ENCODE peak calls at places on chromosome 21, in five cellular contexts. K, N, X, V and Y are unnamed samples.

GRCh38 chr21:35575280-35575915 is 484.9 kb downstream of the SETD4 start:
- DNase-seq in K (no peak), N (no peak), X (no peak), V (peak; percentile 92), Y (no peak)

GRCh38 chr21:35333831-35334593 is 284.9 kb upstream of the RUNX1 start:
- DNase-seq in K (no peak), N (no peak), X (no peak), V (no peak), Y (no peak)

GRCh38 chr21:34222031-34222335 is 141.8 kb upstream of the KCNE2 start:
- DNase-seq in K (no peak), N (no peak), X (no peak), V (no peak), Y (no peak)

GRCh38 chr21:27681038-27681437 is 714.1 kb upstream of the ADAMTS5 start:
- DNase-seq in K (no peak), N (no peak), X (no peak), V (no peak), Y (no peak)

GRCh38 chr21:33313183-33313582 is 11.6 kb upstream of the IFNAR1 start:
- DNase-seq in K (no peak), N (no peak), X (no peak), V (no peak), Y (no peak)

GRCh38 chr21:17388226-17388625 is 124.6 kb upstream of the CXADR start:
- DNase-seq in K (no peak), N (no peak), X (peak; percentile 48), V (no peak), Y (no peak)

GRCh38 chr21:41477641-41478318 is 30.2 kb downstream of the TMPRSS2 start:
- DNase-seq in K (peak; percentile 73), N (no peak), X (peak; percentile 64), V (peak; percentile 44), Y (no peak)

GRCh38 chr21:41664881-41665765 is 101.7 kb downstream of the RIPK4 start:
- DNase-seq in K (no peak), N (peak; percentile 41), X (no peak), V (peak; percentile 48), Y (no peak)

GRCh38 chr21:39108291-39109162 is 74.7 kb downstream of the PSMG1 start:
- DNase-seq in K (no peak), N (no peak), X (no peak), V (no peak), Y (no peak)

GRCh38 chr21:34796518-34797201 is 127.9 kb downstream of the CLIC6 start:
- DNase-seq in K (no peak), N (no peak), X (peak; percentile 67), V (no peak), Y (no peak)

GRCh38 chr21:25329227-25329626 is 278.1 kb downstream of the MRPL39 start:
- DNase-seq in K (no peak), N (peak; percentile 85), X (no peak), V (peak; percentile 64), Y (no peak)

GRCh38 chr21:23475518-23476189 is 2131.6 kb downstream of the MRPL39 start:
- DNase-seq in K (no peak), N (no peak), X (no peak), V (no peak), Y (no peak)

GRCh38 chr21:26140185-26140584 is 30.4 kb downstream of the APP start:
- DNase-seq in K (no peak), N (peak; percentile 63), X (no peak), V (peak; percentile 97), Y (no peak)

GRCh38 chr21:34724131-34724856 is 55.5 kb downstream of the CLIC6 start:
- DNase-seq in K (no peak), N (no peak), X (no peak), V (no peak), Y (no peak)

GRCh38 chr21:44455524-44456206 is 355 bp downstream of the LRRC3 start:
- DNase-seq in K (peak; percentile 56), N (peak; percentile 45), X (peak; percentile 78), V (peak; percentile 2), Y (no peak)
- TF ChIP-seq CTCF in K (peak; percentile 28), N (peak; percentile 61), X (peak; percentile 37), V (peak; percentile 5), Y (no peak)

GRCh38 chr21:45386336-45386727 is 18.6 kb upstream of the COL18A1 start:
- DNase-seq in K (no peak), N (no peak), X (peak; percentile 41), V (no peak), Y (no peak)

GRCh38 chr21:45385549-45386050 is 19.4 kb upstream of the COL18A1 start:
- DNase-seq in K (no peak), N (no peak), X (no peak), V (no peak), Y (no peak)

GRCh38 chr21:45387506-45387905 is 17.5 kb upstream of the COL18A1 start:
- DNase-seq in K (no peak), N (no peak), X (no peak), V (no peak), Y (no peak)

GRCh38 chr21:45388011-45388521 is 16.9 kb upstream of the COL18A1 start:
- DNase-seq in K (no peak), N (no peak), X (peak; percentile 42), V (no peak), Y (no peak)

DNA sequence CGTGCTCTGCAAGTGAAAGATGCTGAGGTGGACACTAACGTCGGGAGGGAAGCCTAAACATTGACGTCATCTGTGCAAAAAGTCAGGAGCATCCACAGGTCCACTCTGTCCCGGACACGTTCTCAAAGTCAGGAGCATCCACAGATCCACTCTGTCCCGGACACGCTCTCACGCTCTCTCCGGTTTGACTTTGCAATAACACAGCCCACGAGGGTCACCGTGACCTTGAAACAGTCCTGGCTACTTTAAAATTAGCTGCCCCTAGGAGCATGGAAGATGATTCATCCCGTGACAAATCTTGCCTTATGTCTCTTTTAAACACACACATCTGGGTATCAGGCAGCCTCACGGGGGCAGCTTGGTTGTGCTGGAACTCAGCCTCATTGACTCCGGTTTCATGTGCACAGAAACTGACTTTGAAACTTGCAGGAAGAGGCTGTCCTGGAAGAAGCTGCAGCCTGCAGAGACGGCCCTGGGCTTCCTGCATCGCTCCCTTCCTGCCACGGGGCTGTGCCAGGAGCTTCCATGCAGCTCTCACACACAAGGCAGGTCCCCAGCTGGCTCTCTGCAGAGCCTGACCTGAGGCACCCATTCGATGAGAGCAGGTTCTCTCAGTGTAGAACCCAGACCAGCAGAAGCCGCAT is 18.1 kb upstream of the COL18A1 start:
- DNase-seq in K (no peak), N (no peak), X (peak; percentile 52), V (peak; percentile 94), Y (no peak)
- TF ChIP-seq CTCF in K (no peak), N (peak; percentile 14), X (no peak), V (peak; percentile 43), Y (no peak)

DNA sequence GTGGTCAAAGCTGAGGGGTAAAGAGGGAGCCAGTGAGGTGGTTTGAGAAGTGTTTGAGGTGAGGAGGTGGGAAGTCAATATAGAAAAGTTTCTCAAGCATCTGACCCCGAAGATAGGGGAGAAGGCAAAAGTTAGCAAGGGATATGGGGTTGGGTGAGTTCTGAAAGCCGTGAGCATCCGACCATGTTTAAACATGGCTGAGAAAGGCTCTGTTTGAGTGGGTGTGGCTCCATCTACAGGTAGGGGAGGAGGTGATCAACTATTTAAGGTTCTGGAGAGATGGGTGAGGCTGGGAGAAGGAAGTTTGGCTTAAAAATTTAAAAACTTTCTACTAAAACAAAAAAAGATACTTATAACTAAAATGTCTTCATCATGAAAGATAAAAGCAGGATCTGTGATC is 273.8 kb downstream of the KCNJ6 start:
- DNase-seq in K (peak; percentile 60), N (no peak), X (peak; percentile 81), V (no peak), Y (no peak)
- TF ChIP-seq CTCF in K (peak; percentile 81), N (no peak), X (peak; percentile 84), V (peak; percentile 10), Y (no peak)

DNA sequence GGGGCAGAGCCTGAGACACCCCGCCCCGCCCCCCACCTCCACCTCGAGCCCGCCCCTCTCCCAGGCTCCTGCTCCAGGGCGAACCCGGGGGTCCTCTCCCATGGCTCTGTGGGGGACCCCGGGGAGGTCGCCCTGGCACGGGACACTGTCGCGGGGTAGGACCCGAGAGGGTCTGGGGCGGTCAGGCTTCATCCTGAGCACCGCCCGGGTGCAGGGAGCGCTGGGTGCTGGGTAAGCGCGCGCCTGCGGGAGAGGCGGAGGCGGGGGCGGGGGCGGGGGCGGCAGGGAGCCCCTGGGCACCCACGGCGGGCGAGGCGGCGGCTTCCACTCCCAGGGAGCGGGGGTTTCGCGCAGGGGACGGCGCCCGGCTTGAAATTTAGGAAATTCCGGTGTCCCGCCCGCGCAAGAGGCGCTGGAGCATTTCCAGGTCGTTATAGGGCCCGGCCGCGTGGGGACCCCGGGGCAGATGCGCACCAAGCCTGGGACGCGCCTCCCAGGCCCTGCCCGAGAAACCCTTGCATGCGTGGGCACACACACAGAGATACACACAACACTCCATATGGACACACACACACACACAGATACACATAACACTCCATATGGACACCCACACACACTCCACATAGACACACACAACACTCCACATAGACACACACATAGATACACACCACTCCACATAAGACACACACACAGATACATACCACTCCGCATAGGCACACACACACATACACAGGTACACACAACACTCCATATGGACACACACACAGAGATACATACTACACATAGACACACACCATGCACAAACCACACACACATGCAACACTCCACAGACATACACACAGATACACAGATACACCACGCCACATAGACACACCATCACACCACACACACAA is 48.7 kb upstream of the SLC19A1 start:
- DNase-seq in K (peak; percentile 47), N (peak; percentile 12), X (no peak), V (no peak), Y (peak; percentile 38)
- TF ChIP-seq CTCF in K (no peak), N (no peak), X (no peak), V (no peak), Y (no peak)

GRCh38 chr21:29499734-29500343 is 201.1 kb downstream of the BACH1 start:
- DNase-seq in K (peak; percentile 79), N (peak; percentile 46), X (peak; percentile 88), V (peak; percentile 26), Y (no peak)
- TF ChIP-seq CTCF in K (peak; percentile 95), N (peak; percentile 61), X (peak; percentile 86), V (peak; percentile 59), Y (no peak)

GRCh38 chr21:30463713-30464112 is 16.5 kb downstream of the KRTAP19-1 start:
- DNase-seq in K (no peak), N (peak; percentile 4), X (peak; percentile 48), V (no peak), Y (no peak)
- TF ChIP-seq CTCF in K (peak; percentile 78), N (peak; percentile 70), X (peak; percentile 83), V (peak; percentile 33), Y (no peak)